ENCODE peak calls at places on chromosomes 7 and 10, in seven cellular contexts. U, K, R, F, T, M and W are unnamed samples.
A peak's percentile ranks its signal among the peaks of the same experiment; 100 is the strongest.

GRCh38 chr10:130656582-130657133 is 520.5 kb downstream of the GLRX3 start:
- DNase-seq in U (no peak), K (no peak), R (no peak), F (no peak), T (no peak), M (no peak), W (no peak)

GRCh38 chr10:100482834-100483185 is 20.0 kb downstream of the WNT8B start:
- DNase-seq in U (no peak), K (no peak), R (no peak), F (no peak), T (no peak), M (no peak), W (no peak)

GRCh38 chr10:121736315-121737002 is 138.2 kb upstream of the FGFR2 start:
- DNase-seq in U (no peak), K (no peak), R (no peak), F (no peak), T (no peak), M (no peak), W (no peak)

GRCh38 chr10:20474064-20474463 is 423.0 kb downstream of the NEBL start:
- DNase-seq in U (no peak), K (no peak), R (no peak), F (no peak), T (no peak), M (no peak), W (no peak)

GRCh38 chr10:13945760-13946460 is 359.1 kb downstream of the PRPF18 start:
- DNase-seq in U (no peak), K (no peak), R (no peak), F (no peak), T (no peak), M (no peak), W (no peak)

GRCh38 chr10:62817120-62817762 is 1.1 kb upstream of the EGR2 start:
- DNase-seq in U (no peak), K (no peak), R (peak; percentile 45), F (no peak), T (no peak), M (no peak), W (no peak)

GRCh38 chr10:36675458-36675880 is 449.9 kb upstream of the ANKRD30A start:
- DNase-seq in U (no peak), K (peak; percentile 39), R (no peak), F (peak; percentile 68), T (peak; percentile 28), M (no peak), W (peak; percentile 63)

GRCh38 chr10:73017955-73018480 is 63.4 kb upstream of the PLA2G12B start:
- DNase-seq in U (no peak), K (no peak), R (no peak), F (no peak), T (no peak), M (no peak), W (no peak)

GRCh38 chr7:112290065-112290464 is 83.6 kb downstream of the ZNF277 start:
- DNase-seq in U (no peak), K (peak; percentile 12), R (no peak), F (no peak), T (peak; percentile 5), M (no peak), W (peak; percentile 19)

GRCh38 chr10:121338206-121338991 is 259.8 kb downstream of the FGFR2 start:
- DNase-seq in U (no peak), K (no peak), R (no peak), F (no peak), T (no peak), M (no peak), W (no peak)

GRCh38 chr10:96360766-96361165 is 2.0 kb upstream of the OPALIN start:
- DNase-seq in U (no peak), K (no peak), R (no peak), F (no peak), T (no peak), M (no peak), W (no peak)

GRCh38 chr10:82969405-82969804 is 1094.4 kb downstream of the NRG3 start:
- DNase-seq in U (no peak), K (peak; percentile 5), R (no peak), F (no peak), T (peak; percentile 13), M (no peak), W (no peak)

GRCh38 chr10:132570265-132570664 is 32.7 kb downstream of the INPP5A start:
- DNase-seq in U (no peak), K (no peak), R (no peak), F (no peak), T (no peak), M (no peak), W (no peak)

GRCh38 chr10:85850736-85851135 is 515.9 kb downstream of the GRID1 start:
- DNase-seq in U (no peak), K (peak; percentile 14), R (no peak), F (no peak), T (no peak), M (no peak), W (no peak)

GRCh38 chr7:131007439-131008330 is 273.7 kb upstream of the KLF14 start:
- DNase-seq in U (no peak), K (peak; percentile 92), R (no peak), F (no peak), T (no peak), M (no peak), W (no peak)